ENCODE peak calls at places on chromosome 9, in five cellular contexts. V, C, Q, N and J are unnamed samples.

GRCh38 chr9:35406183-35406959 is 83.5 kb upstream of the RUSC2 start:
- DNase-seq in Q (peak; percentile 27), V (no peak), C (no peak), N (peak; percentile 41), J (no peak)

GRCh38 chr9:134136117-134136996 is 475 bp downstream of the WDR5 start:
- DNase-seq in N (no peak), V (peak; percentile 56), C (no peak), Q (peak; percentile 24), J (no peak)

GRCh38 chr9:98087420-98088354 is 31.2 kb downstream of the NANS start:
- DNase-seq in Q (peak; percentile 22), N (peak; percentile 43), C (peak; percentile 50), V (no peak), J (no peak)

GRCh38 chr9:76027426-76027825 is 137.0 kb downstream of the PCSK5 start:
- DNase-seq in V (no peak), Q (no peak), N (no peak), C (no peak), J (no peak)

GRCh38 chr9:83339435-83339834 is 198.8 kb downstream of the FRMD3 start:
- DNase-seq in V (no peak), N (no peak), Q (no peak), C (peak; percentile 25), J (no peak)

GRCh38 chr9:126809068-126809467 is 4.2 kb downstream of the ZBTB43 start:
- DNase-seq in N (no peak), Q (no peak), V (no peak), C (no peak), J (no peak)

GRCh38 chr9:2144619-2145018 is 129.5 kb downstream of the SMARCA2 start:
- DNase-seq in C (no peak), N (no peak), V (no peak), Q (no peak), J (no peak)

GRCh38 chr9:81819859-81820546 is 108.2 kb upstream of the SPATA31D4 start:
- DNase-seq in N (no peak), C (no peak), V (no peak), Q (no peak), J (no peak)

GRCh38 chr9:31034311-31034710 is 1350.1 kb upstream of the ACO1 start:
- DNase-seq in V (no peak), Q (no peak), C (no peak), N (no peak), J (no peak)

GRCh38 chr9:131587906-131588305 is 42.6 kb downstream of the PRRT1B start:
- DNase-seq in N (no peak), V (no peak), Q (no peak), C (no peak), J (no peak)

GRCh38 chr9:88303785-88304495 is 84.3 kb upstream of the SPIN1 start:
- DNase-seq in V (no peak), C (peak; percentile 8), Q (no peak), N (no peak), J (no peak)

GRCh38 chr9:129682381-129682780 is 16.9 kb downstream of the PRRX2 start:
- DNase-seq in C (no peak), N (no peak), Q (peak; percentile 48), V (no peak), J (no peak)

GRCh38 chr9:133597316-133597957 is 11.8 kb downstream of the FAM163B start:
- DNase-seq in Q (no peak), C (no peak), N (no peak), V (no peak), J (no peak)

GRCh38 chr9:89465726-89466308 is 32.1 kb downstream of the SEMA4D start:
- DNase-seq in Q (no peak), C (no peak), V (no peak), N (no peak), J (no peak)

GRCh38 chr9:121369595-121370265 is at the start of gene STOM:
- DNase-seq in C (peak; percentile 87), V (no peak), Q (peak; percentile 81), N (peak; percentile 86), J (peak; percentile 89)

GRCh38 chr9:34988218-34989055 is 1.1 kb upstream of the DNAJB5 start:
- DNase-seq in C (no peak), Q (peak; percentile 37), N (no peak), V (peak; percentile 78), J (no peak)

GRCh38 chr9:105053209-105053652 is 125.3 kb upstream of the ABCA1 start:
- DNase-seq in V (no peak), C (peak; percentile 84), N (peak; percentile 36), Q (no peak), J (no peak)

GRCh38 chr9:72012642-72013041 is 47.8 kb downstream of the C9orf57 start:
- DNase-seq in N (no peak), Q (no peak), C (no peak), V (no peak), J (no peak)

GRCh38 chr9:117523531-117524153 is 108.8 kb upstream of the ASTN2 start:
- DNase-seq in N (no peak), V (no peak), C (no peak), Q (no peak), J (no peak)

GRCh38 chr9:137441289-137441934 is at the start of gene ENTPD8:
- DNase-seq in C (no peak), N (no peak), V (no peak), Q (peak; percentile 89), J (no peak)

GRCh38 chr9:113352006-113352405 is 2.7 kb downstream of the BSPRY start:
- DNase-seq in V (no peak), C (no peak), Q (no peak), N (no peak), J (no peak)

GRCh38 chr9:113356686-113357292 is 7.4 kb downstream of the BSPRY start:
- DNase-seq in Q (no peak), V (no peak), N (no peak), C (no peak), J (no peak)

GRCh38 chr9:113359385-113359784 is 10.0 kb downstream of the BSPRY start:
- DNase-seq in Q (no peak), V (no peak), N (no peak), C (no peak), J (no peak)

GRCh38 chr9:113352411-113352810 is 3.1 kb downstream of the BSPRY start:
- DNase-seq in Q (no peak), C (no peak), V (no peak), N (no peak), J (no peak)

GRCh38 chr9:113355197-113355596 is 5.9 kb downstream of the BSPRY start:
- DNase-seq in N (no peak), C (peak; percentile 14), V (no peak), Q (no peak), J (no peak)
- TF ChIP-seq CTCF in N (no peak), C (no peak), V (no peak), Q (no peak), J (no peak)

GRCh38 chr9:68678430-68678829 is 26.6 kb upstream of the PIP5K1B start:
- DNase-seq in N (no peak), V (no peak), Q (peak; percentile 10), C (no peak), J (no peak)
- TF ChIP-seq CTCF in N (no peak), V (no peak), Q (no peak), C (no peak), J (peak; percentile 10)

DNA sequence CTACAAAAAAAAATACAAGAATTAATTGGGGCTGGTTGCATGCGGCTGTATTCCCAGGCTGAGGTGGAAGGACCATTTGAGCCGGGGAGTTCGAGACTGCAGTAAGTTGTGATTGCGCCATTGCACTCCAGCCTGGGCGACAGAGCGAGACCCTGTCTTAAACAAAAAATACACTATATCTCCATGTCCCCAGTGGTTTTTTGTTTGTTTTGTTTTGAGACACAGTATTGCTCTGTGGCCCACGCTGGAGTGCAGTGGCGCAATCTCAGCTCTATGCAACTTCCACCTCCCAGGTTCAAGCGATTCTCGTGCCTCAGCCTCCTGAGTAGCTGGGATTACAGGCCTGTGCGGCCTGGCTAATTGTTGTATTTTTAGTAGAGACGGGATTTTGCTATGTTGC is 1.1 kb downstream of the COQ4 start:
- DNase-seq in V (no peak), Q (no peak), C (no peak), N (no peak), J (no peak)
- TF ChIP-seq CTCF in V (no peak), Q (no peak), C (no peak), N (no peak), J (no peak)

GRCh38 chr9:613771-614347 is 227.6 kb upstream of the DMRT1 start:
- DNase-seq in N (peak; percentile 58), Q (peak; percentile 70), V (peak; percentile 82), C (peak; percentile 85), J (peak; percentile 87)
- TF ChIP-seq CTCF in N (peak; percentile 61), Q (peak; percentile 50), V (peak; percentile 97), C (peak; percentile 94), J (peak; percentile 99)

GRCh38 chr9:79403495-79403894 is 168.3 kb upstream of the TLE4 start:
- DNase-seq in N (no peak), V (no peak), Q (no peak), C (no peak), J (no peak)
- TF ChIP-seq CTCF in N (no peak), V (no peak), Q (no peak), C (no peak), J (no peak)

DNA sequence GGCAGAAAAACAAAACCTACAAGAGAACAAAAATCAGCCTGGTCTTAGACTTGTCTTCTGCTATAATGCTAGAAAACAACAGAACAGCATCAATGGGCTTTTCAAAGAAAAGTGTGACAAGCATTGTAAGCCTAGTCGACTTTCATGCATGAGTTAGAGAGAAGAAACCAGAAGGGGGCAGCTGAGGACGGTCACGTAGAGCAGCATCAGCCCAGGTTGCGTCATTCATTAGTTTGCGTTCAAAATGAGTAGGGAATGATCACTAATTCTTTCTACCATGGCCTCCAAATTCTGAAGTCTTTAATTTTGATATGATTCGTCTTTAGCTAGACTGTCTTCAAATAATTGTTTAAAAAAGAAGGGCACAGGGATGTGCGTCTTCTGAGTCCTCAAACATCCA is 4.7 kb upstream of the ISCA1 start:
- DNase-seq in C (peak; percentile 55), N (no peak), Q (no peak), V (no peak), J (no peak)
- TF ChIP-seq CTCF in C (peak; percentile 36), N (no peak), Q (no peak), V (no peak), J (peak; percentile 40)

GRCh38 chr9:136327313-136327971 is at the start of gene GPSM1:
- DNase-seq in Q (peak; percentile 30), V (peak; percentile 80), C (peak; percentile 77), N (no peak), J (no peak)
- TF ChIP-seq CTCF in Q (no peak), V (no peak), C (no peak), N (no peak), J (no peak)

GRCh38 chr9:109100543-109101201 is 19.1 kb downstream of the TMEM245 start:
- DNase-seq in Q (no peak), N (no peak), C (no peak), V (no peak), J (no peak)

GRCh38 chr9:109098960-109099308 is 20.8 kb downstream of the TMEM245 start:
- DNase-seq in V (no peak), Q (no peak), N (no peak), C (no peak), J (no peak)

GRCh38 chr9:109101202-109101595 is 18.5 kb downstream of the TMEM245 start:
- DNase-seq in N (no peak), V (no peak), C (no peak), Q (no peak), J (no peak)

GRCh38 chr9:109097156-109097555 is 22.6 kb downstream of the TMEM245 start:
- DNase-seq in Q (no peak), N (no peak), C (no peak), V (no peak), J (no peak)

GRCh38 chr9:109098221-109098959 is 21.4 kb downstream of the TMEM245 start:
- DNase-seq in N (no peak), C (peak; percentile 41), V (no peak), Q (no peak), J (no peak)
- TF ChIP-seq CTCF in N (no peak), C (peak; percentile 34), V (peak; percentile 21), Q (no peak), J (peak; percentile 59)